ENCODE peak calls at places on chromosome 19, in four cellular contexts. One of them, this sample, is unnamed.

GRCh38 chr19:58538257-58539168 is 5.4 kb upstream of the TRIM28 start:
- DNase-seq in GM12878: no peak
- DNase-seq in mammary epithelial cell: no peak
- DNase-seq in epithelial cell of esophagus: no peak
- DNase-seq in this sample: no peak

GRCh38 chr19:50414850-50415660 is 3.7 kb upstream of the SPIB start:
- DNase-seq in GM12878: no peak
- DNase-seq in mammary epithelial cell: peak
- DNase-seq in epithelial cell of esophagus: peak
- DNase-seq in this sample: peak

GRCh38 chr19:39407644-39408391 is 1.2 kb downstream of the ZFP36 start:
- DNase-seq in GM12878: no peak
- DNase-seq in mammary epithelial cell: peak
- DNase-seq in epithelial cell of esophagus: peak
- DNase-seq in this sample: no peak

GRCh38 chr19:5698635-5699422 is 8.7 kb downstream of the RPL36 start:
- DNase-seq in GM12878: no peak
- DNase-seq in mammary epithelial cell: no peak
- DNase-seq in epithelial cell of esophagus: no peak
- DNase-seq in this sample: no peak

GRCh38 chr19:49689133-49690072 is at the start of gene ADM5:
- DNase-seq in GM12878: no peak
- DNase-seq in mammary epithelial cell: no peak
- DNase-seq in epithelial cell of esophagus: peak
- DNase-seq in this sample: no peak

GRCh38 chr19:6753178-6754031 is 13.8 kb downstream of the SH2D3A start:
- DNase-seq in GM12878: peak
- DNase-seq in mammary epithelial cell: no peak
- DNase-seq in epithelial cell of esophagus: peak
- DNase-seq in this sample: no peak

GRCh38 chr19:17164644-17165043 is 50.5 kb upstream of the USE1 start:
- DNase-seq in GM12878: no peak
- DNase-seq in mammary epithelial cell: no peak
- DNase-seq in epithelial cell of esophagus: no peak
- DNase-seq in this sample: no peak

GRCh38 chr19:4748185-4748584 is 24.5 kb upstream of the DPP9 start:
- DNase-seq in GM12878: no peak
- DNase-seq in mammary epithelial cell: no peak
- DNase-seq in epithelial cell of esophagus: no peak
- DNase-seq in this sample: no peak

GRCh38 chr19:31938675-31939074 is 406.7 kb upstream of the ZNF507 start:
- DNase-seq in GM12878: no peak
- DNase-seq in mammary epithelial cell: no peak
- DNase-seq in epithelial cell of esophagus: no peak
- DNase-seq in this sample: no peak

GRCh38 chr19:4910594-4911273 is 1.4 kb downstream of the UHRF1 start:
- DNase-seq in GM12878: no peak
- DNase-seq in mammary epithelial cell: no peak
- DNase-seq in epithelial cell of esophagus: peak
- DNase-seq in this sample: no peak

GRCh38 chr19:7888145-7888825 is at the start of gene LRRC8E:
- DNase-seq in GM12878: no peak
- DNase-seq in mammary epithelial cell: peak
- DNase-seq in epithelial cell of esophagus: peak
- DNase-seq in this sample: peak

GRCh38 chr19:30895946-30896345 is 453.3 kb downstream of the TSHZ3 start:
- DNase-seq in GM12878: no peak
- DNase-seq in mammary epithelial cell: no peak
- DNase-seq in epithelial cell of esophagus: no peak
- DNase-seq in this sample: no peak

GRCh38 chr19:54573330-54573872 is at the start of gene LILRA2:
- DNase-seq in GM12878: no peak
- DNase-seq in mammary epithelial cell: no peak
- DNase-seq in epithelial cell of esophagus: no peak
- DNase-seq in this sample: no peak

GRCh38 chr19:30555075-30555787 is 183.0 kb downstream of the ZNF536 start:
- DNase-seq in GM12878: no peak
- DNase-seq in mammary epithelial cell: no peak
- DNase-seq in epithelial cell of esophagus: no peak
- DNase-seq in this sample: no peak

GRCh38 chr19:49851456-49852259 is 699 bp downstream of the PTOV1 start:
- DNase-seq in GM12878: no peak
- DNase-seq in mammary epithelial cell: no peak
- DNase-seq in epithelial cell of esophagus: peak
- DNase-seq in this sample: no peak

GRCh38 chr19:42023121-42023942 is 29.3 kb upstream of the ATP1A3 start:
- DNase-seq in GM12878: no peak
- DNase-seq in mammary epithelial cell: no peak
- DNase-seq in epithelial cell of esophagus: peak
- DNase-seq in this sample: no peak

GRCh38 chr19:33302175-33302973 is at the start of gene CEBPA:
- DNase-seq in GM12878: no peak
- DNase-seq in mammary epithelial cell: peak
- DNase-seq in epithelial cell of esophagus: peak
- DNase-seq in this sample: no peak

GRCh38 chr19:17686592-17687042 is 1.5 kb downstream of the UNC13A start:
- DNase-seq in GM12878: no peak
- DNase-seq in mammary epithelial cell: no peak
- DNase-seq in epithelial cell of esophagus: no peak
- DNase-seq in this sample: no peak

GRCh38 chr19:7229735-7230134 is 64.5 kb downstream of the INSR start:
- DNase-seq in GM12878: no peak
- DNase-seq in mammary epithelial cell: no peak
- DNase-seq in epithelial cell of esophagus: no peak
- DNase-seq in this sample: no peak

DNA sequence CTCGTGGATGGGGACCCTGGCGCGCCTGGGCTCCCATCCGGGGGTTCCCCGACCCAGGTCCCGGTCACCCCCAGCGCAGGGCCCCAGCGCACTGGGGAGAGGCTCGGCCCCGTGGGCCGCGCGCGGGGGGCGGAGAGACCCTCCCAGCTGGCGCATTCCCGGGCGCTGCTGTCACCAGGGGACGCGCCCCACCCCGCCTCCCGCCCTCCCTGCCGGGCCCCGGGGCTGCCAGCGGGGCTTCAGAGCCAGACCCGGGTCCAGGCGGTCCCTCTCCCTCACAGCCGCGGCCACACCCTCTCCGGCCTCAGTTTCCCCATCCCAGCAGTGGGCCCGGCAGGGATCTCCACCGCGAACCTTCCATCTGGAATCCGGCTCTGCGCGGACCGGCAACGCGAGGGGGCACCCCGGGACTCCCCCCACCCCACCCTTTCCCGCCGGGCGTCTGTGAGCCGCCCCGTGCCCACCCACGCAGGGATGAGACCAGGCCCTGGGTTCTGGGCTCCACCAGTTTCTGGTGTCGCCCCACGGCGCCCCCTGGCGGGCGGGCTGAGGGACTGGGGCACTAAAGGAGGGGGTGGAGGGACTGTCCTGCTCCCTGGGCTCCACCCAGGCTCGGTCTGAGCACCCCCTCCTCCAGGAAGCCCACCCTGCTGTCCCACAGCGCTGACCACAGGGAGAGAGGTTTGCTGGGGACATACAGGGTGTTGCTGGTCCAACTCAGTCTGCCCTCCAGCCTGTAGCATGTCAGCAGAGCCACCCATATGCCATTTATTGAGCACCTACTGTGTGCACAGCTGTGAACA is 874 bp upstream of the ADAMTSL5 start:
- DNase-seq in GM12878: no peak
- DNase-seq in mammary epithelial cell: peak
- DNase-seq in epithelial cell of esophagus: peak
- DNase-seq in this sample: no peak
- H3K4me3 ChIP-seq in GM12878: no peak
- H3K4me3 ChIP-seq in mammary epithelial cell: peak
- H3K4me3 ChIP-seq in epithelial cell of esophagus: peak
- H3K4me3 ChIP-seq in this sample: peak

GRCh38 chr19:43595999-43596841 is at the start of the genes IRGQ and ZNF576:
- DNase-seq in GM12878: peak
- DNase-seq in mammary epithelial cell: peak
- DNase-seq in epithelial cell of esophagus: peak
- DNase-seq in this sample: peak

GRCh38 chr19:43594081-43594697 is 1.7 kb downstream of the IRGQ start:
- DNase-seq in GM12878: no peak
- DNase-seq in mammary epithelial cell: no peak
- DNase-seq in epithelial cell of esophagus: no peak
- DNase-seq in this sample: no peak

GRCh38 chr19:43594710-43595604 is 977 bp downstream of the IRGQ start:
- DNase-seq in GM12878: no peak
- DNase-seq in mammary epithelial cell: peak
- DNase-seq in epithelial cell of esophagus: peak
- DNase-seq in this sample: peak

GRCh38 chr19:43596842-43597461 is 557 bp downstream of the ZNF576 start:
- DNase-seq in GM12878: no peak
- DNase-seq in mammary epithelial cell: no peak
- DNase-seq in epithelial cell of esophagus: no peak
- DNase-seq in this sample: no peak

DNA sequence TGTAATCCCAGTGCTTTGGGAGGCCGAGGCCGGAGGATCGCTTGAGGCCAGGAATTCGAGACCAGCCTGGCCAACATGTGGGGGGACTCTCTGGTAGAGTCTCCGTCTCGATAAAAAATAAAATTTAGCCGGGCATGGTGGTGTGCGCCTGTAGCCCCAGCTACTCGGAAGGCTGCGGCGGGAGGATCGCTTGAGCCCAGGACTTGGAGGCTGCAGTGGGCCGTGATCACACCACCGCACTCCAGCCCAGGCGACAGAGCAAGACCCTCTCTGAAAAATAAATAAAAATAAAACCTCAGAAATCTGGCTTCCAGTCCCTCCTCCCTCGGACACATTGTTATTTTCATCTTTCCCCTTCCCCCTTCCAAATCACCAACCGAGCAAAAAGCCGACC is 332 bp downstream of the IRGQ start:
- DNase-seq in GM12878: no peak
- DNase-seq in mammary epithelial cell: no peak
- DNase-seq in epithelial cell of esophagus: no peak
- DNase-seq in this sample: no peak
- TF ChIP-seq CTCF in GM12878: no peak
- TF ChIP-seq CTCF in mammary epithelial cell: no peak
- TF ChIP-seq CTCF in epithelial cell of esophagus: no peak
- TF ChIP-seq CTCF in this sample: no peak

GRCh38 chr19:14150770-14151661 is 14.6 kb upstream of the ASF1B start:
- DNase-seq in GM12878: no peak
- DNase-seq in mammary epithelial cell: no peak
- DNase-seq in epithelial cell of esophagus: no peak
- DNase-seq in this sample: no peak

GRCh38 chr19:14150041-14150769 is 13.8 kb upstream of the ASF1B start:
- DNase-seq in GM12878: no peak
- DNase-seq in mammary epithelial cell: no peak
- DNase-seq in epithelial cell of esophagus: no peak
- DNase-seq in this sample: no peak

GRCh38 chr19:14147797-14148605 is 11.6 kb upstream of the ASF1B start:
- DNase-seq in GM12878: no peak
- DNase-seq in mammary epithelial cell: peak
- DNase-seq in epithelial cell of esophagus: peak
- DNase-seq in this sample: peak

GRCh38 chr19:14149509-14149994 is 13.2 kb upstream of the ASF1B start:
- DNase-seq in GM12878: no peak
- DNase-seq in mammary epithelial cell: no peak
- DNase-seq in epithelial cell of esophagus: peak
- DNase-seq in this sample: no peak

DNA sequence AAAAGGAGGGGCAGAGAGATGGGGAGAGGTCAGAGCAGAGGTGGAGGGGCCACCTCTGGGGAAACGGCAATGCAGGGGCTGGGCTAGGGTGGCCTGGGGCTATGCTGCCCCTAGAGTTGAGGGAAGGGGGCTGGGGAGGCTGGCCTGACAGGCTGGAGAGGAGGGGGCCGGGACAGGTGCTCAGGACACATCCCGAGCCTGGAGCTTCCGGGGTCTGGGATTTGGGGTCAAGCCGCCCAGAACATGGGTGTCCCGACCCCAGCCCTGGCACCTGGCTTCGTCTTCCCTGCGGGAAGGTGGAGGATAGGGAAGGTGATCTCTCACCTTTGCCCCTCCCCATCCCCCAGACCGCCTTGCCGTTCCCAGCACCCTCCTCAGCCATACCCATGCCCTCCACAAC is 12.6 kb upstream of the ASF1B start:
- DNase-seq in GM12878: no peak
- DNase-seq in mammary epithelial cell: no peak
- DNase-seq in epithelial cell of esophagus: no peak
- DNase-seq in this sample: no peak
- H3K4me3 ChIP-seq in GM12878: no peak
- H3K4me3 ChIP-seq in mammary epithelial cell: no peak
- H3K4me3 ChIP-seq in epithelial cell of esophagus: no peak
- H3K4me3 ChIP-seq in this sample: no peak

GRCh38 chr19:45715139-45715538 is 15.6 kb downstream of the FBXO46 start:
- DNase-seq in GM12878: no peak
- DNase-seq in mammary epithelial cell: no peak
- DNase-seq in epithelial cell of esophagus: no peak
- DNase-seq in this sample: no peak

GRCh38 chr19:45717983-45718650 is 12.6 kb downstream of the FBXO46 start:
- DNase-seq in GM12878: no peak
- DNase-seq in mammary epithelial cell: no peak
- DNase-seq in epithelial cell of esophagus: no peak
- DNase-seq in this sample: no peak

GRCh38 chr19:45713141-45713540 is 17.6 kb downstream of the FBXO46 start:
- DNase-seq in GM12878: no peak
- DNase-seq in mammary epithelial cell: no peak
- DNase-seq in epithelial cell of esophagus: no peak
- DNase-seq in this sample: no peak

GRCh38 chr19:45716314-45717130 is 14.2 kb downstream of the FBXO46 start:
- DNase-seq in GM12878: no peak
- DNase-seq in mammary epithelial cell: peak
- DNase-seq in epithelial cell of esophagus: peak
- DNase-seq in this sample: no peak

DNA sequence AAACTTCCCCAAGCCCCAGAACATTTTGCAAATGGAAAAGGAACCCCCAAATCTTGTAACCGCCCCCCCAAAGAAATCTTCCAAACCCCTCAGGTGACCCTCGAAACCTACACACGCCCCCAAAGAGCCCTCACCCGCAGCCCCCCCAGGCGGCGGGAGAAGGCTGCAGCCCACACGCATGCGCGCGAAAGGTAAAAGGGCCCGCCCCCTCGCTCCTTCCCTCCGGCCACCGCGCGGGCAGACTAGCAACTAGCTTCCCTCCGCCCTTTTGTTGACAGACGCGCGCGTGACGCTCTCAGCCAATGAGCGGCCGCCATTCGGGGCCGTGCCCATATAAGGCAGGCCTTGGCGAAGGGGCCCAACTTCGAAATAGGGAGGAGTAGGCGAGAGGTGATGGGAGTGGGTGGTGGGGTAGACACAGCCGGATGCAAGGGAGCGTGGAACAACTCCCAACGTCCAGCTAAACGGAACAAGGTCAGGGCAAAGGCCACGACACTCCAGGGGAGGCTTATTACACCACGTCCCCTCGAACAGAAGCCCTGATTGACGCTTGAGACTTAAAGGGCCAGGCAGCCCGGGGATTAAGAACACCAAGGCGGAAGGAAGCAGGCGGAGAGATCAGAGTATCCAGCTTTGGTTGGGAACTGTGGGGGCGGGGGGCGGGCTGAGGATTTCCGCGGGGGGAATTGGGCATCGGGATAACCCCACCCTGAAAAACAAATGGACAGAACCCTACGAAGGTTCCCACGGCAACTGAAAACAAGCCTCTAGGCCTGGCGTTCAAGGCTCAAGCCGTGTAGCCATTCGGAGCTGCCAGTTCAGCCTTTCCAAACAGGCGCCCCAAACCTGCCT is 13.3 kb downstream of the FBXO46 start:
- DNase-seq in GM12878: peak
- DNase-seq in mammary epithelial cell: peak
- DNase-seq in epithelial cell of esophagus: peak
- DNase-seq in this sample: peak
- TF ChIP-seq CTCF in GM12878: peak
- TF ChIP-seq CTCF in mammary epithelial cell: peak
- TF ChIP-seq CTCF in epithelial cell of esophagus: peak
- TF ChIP-seq CTCF in this sample: peak